ENCODE peak calls at places on chromosomes 1 and 21, in seven cellular contexts. Y is hepatocyte, N is fibroblast of pulmonary artery, W is GM10248, G is prostate gland, E is BJ, R is thyroid gland. H is an unnamed sample.

GRCh38 chr1:169745015-169745861 is 11.4 kb upstream of the SELE start:
- DNase-seq in W (no peak), G (no peak), E (no peak), Y (no peak), N (peak), R (no peak), H (no peak)

GRCh38 chr1:177119311-177119710 is 45.2 kb downstream of the ASTN1 start:
- DNase-seq in G (no peak), R (no peak), Y (no peak), N (no peak), W (no peak), E (no peak), H (no peak)

GRCh38 chr1:26353976-26354820 is at the start of gene CRYBG2:
- DNase-seq in E (no peak), G (peak), W (no peak), R (peak), N (no peak), Y (peak), H (no peak)

GRCh38 chr1:3014443-3015268 is 6.6 kb upstream of the ACTRT2 start:
- DNase-seq in G (no peak), E (no peak), N (no peak), R (no peak), Y (no peak), W (no peak), H (no peak)

GRCh38 chr1:12173631-12174121 is 6.9 kb downstream of the TNFRSF1B start:
- DNase-seq in G (no peak), N (no peak), E (no peak), Y (no peak), R (peak), W (peak), H (no peak)

GRCh38 chr1:20903452-20903851 is 116.3 kb upstream of the HP1BP3 start:
- DNase-seq in W (no peak), N (peak), G (no peak), Y (no peak), R (no peak), E (no peak), H (no peak)

GRCh38 chr1:42167611-42168396 is 3.3 kb upstream of the GUCA2A start:
- DNase-seq in R (no peak), W (no peak), E (no peak), N (no peak), G (no peak), Y (no peak), H (no peak)

GRCh38 chr1:192462630-192463029 is 112.9 kb upstream of the RGS1 start:
- DNase-seq in N (no peak), W (no peak), R (no peak), E (no peak), Y (no peak), G (no peak), H (no peak)

GRCh38 chr1:186819563-186819962 is 9.2 kb upstream of the PLA2G4A start:
- DNase-seq in W (no peak), N (no peak), E (no peak), R (no peak), G (no peak), Y (no peak), H (no peak)

GRCh38 chr1:54177726-54178125 is 22.1 kb downstream of the CYB5RL start:
- DNase-seq in Y (no peak), R (no peak), W (no peak), N (no peak), E (no peak), G (no peak), H (no peak)

GRCh38 chr21:27466175-27466574 is 499.3 kb upstream of the ADAMTS5 start:
- DNase-seq in R (no peak), Y (no peak), G (no peak), E (no peak), N (no peak), W (no peak), H (no peak)

GRCh38 chr1:15218287-15219279 is 28.4 kb upstream of the FHAD1 start:
- DNase-seq in R (peak), Y (no peak), W (no peak), G (no peak), N (peak), E (no peak), H (peak)

GRCh38 chr1:228457017-228457395 is 30.2 kb upstream of the RNF187 start:
- DNase-seq in G (no peak), Y (no peak), E (no peak), R (no peak), N (no peak), W (no peak), H (no peak)

GRCh38 chr1:40648928-40649591 is 16.4 kb downstream of the RIMS3 start:
- DNase-seq in N (no peak), W (no peak), G (no peak), R (no peak), Y (no peak), E (no peak), H (no peak)

GRCh38 chr1:158930504-158930903 is 848 bp upstream of the PYHIN1 start:
- DNase-seq in N (no peak), R (no peak), Y (no peak), E (no peak), G (no peak), W (no peak), H (no peak)

GRCh38 chr1:53076721-53077598 is 14.9 kb downstream of the PODN start:
- DNase-seq in E (no peak), R (no peak), Y (no peak), N (no peak), G (no peak), W (no peak), H (no peak)

GRCh38 chr1:107139833-107140702 is 771 bp upstream of the NTNG1 start:
- DNase-seq in E (no peak), G (peak), W (peak), R (peak), Y (peak), N (peak), H (peak)

GRCh38 chr21:36052860-36053766 is 7.2 kb downstream of the SETD4 start:
- DNase-seq in E (no peak), G (peak), N (no peak), Y (no peak), R (no peak), W (no peak), H (no peak)

GRCh38 chr1:108050134-108050533 is 85.2 kb upstream of the VAV3 start:
- DNase-seq in W (no peak), E (no peak), N (no peak), Y (no peak), R (no peak), G (no peak), H (no peak)

GRCh38 chr21:34279285-34279684 is 84.5 kb upstream of the KCNE2 start:
- DNase-seq in R (no peak), N (no peak), Y (no peak), E (no peak), W (no peak), G (no peak), H (no peak)

GRCh38 chr1:1629430-1630190 is 2.4 kb upstream of the MMP23B start:
- DNase-seq in E (no peak), G (no peak), W (peak), N (no peak), R (peak), Y (no peak), H (no peak)

GRCh38 chr21:44996501-44996921 is 56.7 kb downstream of the SLX9 start:
- DNase-seq in N (no peak), Y (no peak), R (no peak), E (no peak), W (no peak), G (no peak), H (no peak)

GRCh38 chr1:100404816-100405215 is 52.5 kb downstream of the CDC14A start:
- DNase-seq in R (no peak), W (no peak), E (peak), Y (no peak), G (no peak), N (peak), H (no peak)

GRCh38 chr1:159920202-159920601 is 5.1 kb downstream of the TAGLN2 start:
- DNase-seq in N (no peak), R (no peak), W (no peak), E (no peak), G (no peak), Y (no peak), H (no peak)

GRCh38 chr1:9689971-9690381 is 38.4 kb downstream of the PIK3CD start:
- DNase-seq in Y (peak), R (peak), G (peak), N (peak), W (no peak), E (no peak), H (no peak)

GRCh38 chr1:160136121-160136925 is 15.1 kb upstream of the ATP1A4 start:
- DNase-seq in R (no peak), N (no peak), E (no peak), Y (no peak), G (no peak), W (no peak), H (no peak)

DNA sequence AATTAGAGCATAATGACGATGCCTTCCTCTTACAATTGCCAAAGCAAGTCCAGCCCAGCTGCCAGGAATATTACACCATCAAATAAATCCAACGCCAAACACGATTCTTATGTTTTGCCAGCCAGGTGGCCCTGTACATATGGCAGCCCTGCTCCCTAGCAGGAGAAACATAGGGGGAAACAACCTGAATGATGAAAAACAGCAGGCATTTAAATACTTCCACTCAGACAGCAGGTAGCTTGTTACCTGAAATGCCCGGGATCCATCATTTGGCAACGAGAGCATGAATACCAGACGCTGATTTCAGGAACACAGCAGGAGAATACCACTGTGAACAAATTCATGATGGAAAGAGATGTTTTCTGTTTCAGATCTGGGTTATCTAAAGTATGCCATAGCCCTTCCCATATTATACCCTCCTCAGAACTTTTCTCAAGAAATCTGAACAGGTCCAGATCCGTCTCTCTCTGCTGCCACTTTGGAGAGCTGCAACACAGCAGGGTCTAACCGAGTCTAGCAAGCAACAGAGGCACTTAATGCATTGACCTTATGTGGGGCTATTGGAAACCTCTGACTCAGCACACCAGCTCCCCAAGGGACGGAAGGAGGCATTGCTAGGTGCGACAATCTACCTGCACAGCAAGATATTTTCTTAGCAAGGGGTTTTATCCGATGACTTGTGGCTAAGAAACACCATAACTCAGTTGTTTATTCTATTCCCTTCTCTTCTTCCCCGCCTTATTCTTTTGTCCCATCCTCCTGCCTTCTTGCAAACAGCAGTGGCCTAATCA is 166.3 kb downstream of the BARHL2 start:
- DNase-seq in R (no peak), Y (peak), E (no peak), G (no peak), W (no peak), N (no peak), H (no peak)
- TF ChIP-seq CTCF in R (no peak), Y (peak), E (no peak), G (no peak), W (no peak), N (no peak), H (no peak)

DNA sequence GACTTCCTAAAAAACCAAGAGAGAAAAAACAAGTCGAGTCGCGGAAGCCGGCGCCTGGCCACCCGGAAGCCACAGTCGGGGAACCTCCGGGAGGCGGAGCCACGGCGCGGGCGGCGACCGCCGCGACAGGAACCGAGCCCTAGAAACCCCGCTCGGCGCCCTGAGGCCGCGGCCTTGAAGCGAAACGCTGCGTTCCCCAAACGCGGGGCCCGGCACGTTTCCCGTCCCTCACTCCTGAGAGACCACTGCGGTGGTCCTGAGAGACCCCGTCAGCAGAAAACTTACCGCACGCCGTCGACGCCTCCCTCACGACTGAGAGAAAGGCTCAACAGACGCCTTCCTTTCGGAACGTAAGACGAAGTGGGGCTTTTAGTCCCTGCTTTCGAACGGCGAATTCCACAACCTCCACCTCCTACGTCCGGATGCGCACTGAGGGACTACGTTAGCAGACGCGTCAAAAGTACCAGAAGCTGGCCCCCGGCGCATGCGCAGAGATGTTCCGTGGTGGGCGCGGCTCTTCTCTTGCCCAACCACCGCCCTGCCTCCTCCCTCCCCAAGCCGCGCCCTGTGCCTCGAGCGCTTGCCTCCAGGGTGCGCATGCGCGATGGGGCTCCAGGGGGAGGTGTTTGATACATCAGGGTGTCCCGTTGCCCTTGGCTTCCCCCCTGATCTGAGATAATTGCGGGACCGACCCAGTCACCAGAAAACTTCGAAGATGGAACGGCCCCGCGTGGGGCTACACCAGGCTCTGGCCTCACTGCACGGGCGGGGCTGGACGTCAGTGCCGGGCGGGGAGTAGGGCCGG is at the start of gene RSRP1:
- DNase-seq in E (peak), G (peak), W (peak), Y (peak), R (peak), N (peak), H (peak)
- TF ChIP-seq CTCF in E (no peak), G (no peak), W (no peak), Y (no peak), R (no peak), N (no peak), H (peak)

GRCh38 chr1:167832693-167833092 is 81.2 kb downstream of the ADCY10 start:
- DNase-seq in E (no peak), W (no peak), N (no peak), R (no peak), Y (no peak), G (no peak), H (no peak)
- TF ChIP-seq CTCF in E (no peak), W (no peak), N (no peak), R (no peak), Y (no peak), G (no peak), H (no peak)

DNA sequence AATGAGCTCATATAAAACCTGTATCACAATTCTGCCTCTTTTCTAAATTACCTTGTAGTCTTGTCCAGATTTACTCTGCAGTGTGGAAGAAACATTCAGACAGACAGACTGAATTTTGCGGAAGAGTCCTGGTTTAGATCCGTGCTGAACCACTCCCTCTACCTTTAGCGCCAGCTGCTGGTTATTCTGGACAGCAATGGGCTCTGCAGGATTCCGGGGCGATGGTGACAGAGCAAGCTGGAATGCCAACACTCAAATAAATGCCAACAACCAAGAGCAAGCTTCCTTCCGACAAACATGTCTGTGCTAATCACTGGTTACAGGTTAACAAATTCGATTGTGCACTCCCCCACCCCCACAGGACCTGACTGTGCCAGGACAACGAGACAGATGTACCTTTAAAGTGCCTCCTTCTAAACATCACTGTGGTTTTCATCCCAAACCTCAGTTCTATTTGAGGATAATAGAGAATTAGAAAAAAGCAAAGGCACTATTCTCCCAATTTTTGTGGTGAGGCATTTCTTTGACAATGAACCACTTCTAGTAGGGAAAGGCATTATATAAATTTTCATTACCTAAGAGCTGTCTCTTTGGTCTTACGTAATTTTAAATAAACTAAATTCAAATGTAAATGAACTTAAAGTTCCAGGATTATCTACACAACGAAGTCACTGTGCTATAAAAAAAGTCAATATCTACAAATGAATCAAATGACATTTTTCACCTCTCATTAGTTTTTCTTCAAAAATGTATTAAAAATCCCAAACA is 90.4 kb downstream of the INTS7 start:
- DNase-seq in W (no peak), N (peak), G (peak), E (no peak), R (peak), Y (peak), H (no peak)
- TF ChIP-seq CTCF in W (no peak), N (peak), G (peak), E (peak), R (peak), Y (peak), H (peak)

GRCh38 chr1:225343618-225344017 is 84.2 kb downstream of the LBR start:
- DNase-seq in R (no peak), E (no peak), W (no peak), Y (no peak), G (no peak), N (peak), H (no peak)
- TF ChIP-seq CTCF in R (no peak), E (peak), W (peak), Y (peak), G (no peak), N (peak), H (peak)

GRCh38 chr1:243974451-243975292 is 76.4 kb upstream of the ZBTB18 start:
- DNase-seq in R (no peak), W (no peak), Y (peak), N (peak), E (no peak), G (no peak), H (no peak)

GRCh38 chr1:243970077-243970476 is 81.0 kb upstream of the ZBTB18 start:
- DNase-seq in W (no peak), N (no peak), R (no peak), E (no peak), Y (no peak), G (no peak), H (no peak)

GRCh38 chr1:243968413-243968812 is 82.7 kb upstream of the ZBTB18 start:
- DNase-seq in N (peak), R (no peak), Y (no peak), W (no peak), G (no peak), E (no peak), H (no peak)

GRCh38 chr1:243977104-243977503 is 74.0 kb upstream of the ZBTB18 start:
- DNase-seq in R (no peak), W (no peak), N (peak), G (no peak), Y (no peak), E (no peak), H (no peak)

GRCh38 chr1:243973169-243973568 is 77.9 kb upstream of the ZBTB18 start:
- DNase-seq in Y (no peak), G (no peak), W (no peak), N (no peak), R (no peak), E (no peak), H (no peak)
- TF ChIP-seq CTCF in Y (no peak), G (no peak), W (no peak), N (no peak), R (no peak), E (no peak), H (no peak)

DNA sequence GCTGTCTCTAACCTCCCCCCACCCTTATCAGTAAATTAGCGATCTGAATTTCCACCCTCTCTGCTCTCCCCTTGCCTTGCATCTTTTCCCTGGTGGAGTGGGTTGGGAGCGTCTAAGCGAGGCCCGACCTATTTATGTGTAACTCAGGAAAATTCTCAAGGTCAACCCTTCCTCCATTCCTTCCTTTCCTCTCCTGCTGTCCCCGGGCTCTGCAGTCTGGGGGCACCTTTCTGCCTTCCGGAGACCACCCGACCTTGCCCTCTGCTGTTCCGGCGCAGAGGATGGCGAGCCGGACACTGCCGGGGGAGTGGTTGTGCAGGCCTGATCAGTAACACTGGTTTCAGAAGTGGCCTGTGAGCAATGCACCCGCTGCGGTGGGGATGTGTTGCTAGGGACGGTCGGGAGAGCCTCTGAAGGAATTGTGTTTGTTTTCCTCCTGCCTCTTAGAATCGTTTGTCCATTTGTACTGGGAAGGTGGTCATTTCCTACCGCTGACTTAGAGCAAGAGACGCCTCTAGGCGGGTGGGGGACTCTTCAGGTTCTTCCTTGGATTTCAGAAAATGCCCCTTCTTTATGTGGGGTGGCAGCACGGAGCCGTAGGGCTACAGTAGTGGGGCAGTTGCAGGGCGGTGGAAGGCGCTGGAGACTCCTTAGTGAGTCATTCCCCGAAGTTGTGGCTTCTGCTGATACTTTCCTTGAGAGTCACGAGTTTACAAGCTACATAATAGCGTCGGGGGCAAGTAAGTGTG is 543 bp downstream of the MGST3 start:
- DNase-seq in Y (peak), G (peak), E (peak), N (peak), W (peak), R (peak), H (peak)
- TF ChIP-seq CTCF in Y (no peak), G (no peak), E (peak), N (peak), W (no peak), R (peak), H (peak)

GRCh38 chr1:163673076-163673475 is 351.3 kb downstream of the NUF2 start:
- DNase-seq in E (no peak), N (no peak), G (no peak), R (no peak), Y (no peak), W (no peak), H (no peak)
- TF ChIP-seq CTCF in E (no peak), N (no peak), G (no peak), R (no peak), Y (no peak), W (no peak), H (no peak)